ENCODE peak calls at places on chromosomes 16 and 17, in five cellular contexts. I, B, F, O and Y are unnamed samples.

GRCh38 chr16:11481987-11482386 is 104.7 kb downstream of the LITAF start:
- DNase-seq in I (no peak), B (peak), F (no peak), O (no peak), Y (no peak)

GRCh38 chr17:55601874-55602364 is 90.7 kb upstream of the SMIM36 start:
- DNase-seq in I (peak), B (peak), F (no peak), O (peak), Y (no peak)

GRCh38 chr17:79926308-79927135 is 87.3 kb upstream of the CBX4 start:
- DNase-seq in I (no peak), B (no peak), F (no peak), O (no peak), Y (no peak)

GRCh38 chr17:78674595-78675315 is 97.6 kb upstream of the DNAH17 start:
- DNase-seq in I (no peak), B (no peak), F (no peak), O (no peak), Y (no peak)

GRCh38 chr17:7626307-7626706 is 1.3 kb downstream of the SAT2 start:
- DNase-seq in I (no peak), B (no peak), F (no peak), O (no peak), Y (no peak)

GRCh38 chr16:87278191-87279093 is 38.8 kb downstream of the C16orf95 start:
- DNase-seq in I (peak), B (peak), F (peak), O (peak), Y (peak)

GRCh38 chr16:23676924-23677480 is 1.7 kb upstream of the PLK1 start:
- DNase-seq in I (no peak), B (no peak), F (no peak), O (no peak), Y (no peak)

GRCh38 chr17:71023631-71024030 is 854.3 kb downstream of the KCNJ2 start:
- DNase-seq in I (no peak), B (peak), F (no peak), O (no peak), Y (no peak)

GRCh38 chr17:81142301-81143199 is 22.8 kb upstream of the PVALEF start:
- DNase-seq in I (peak), B (peak), F (peak), O (peak), Y (no peak)

GRCh38 chr16:52721331-52721730 is 174.4 kb upstream of the TOX3 start:
- DNase-seq in I (no peak), B (no peak), F (no peak), O (no peak), Y (no peak)

GRCh38 chr17:65359016-65359415 is 202.4 kb downstream of the AXIN2 start:
- DNase-seq in I (peak), B (peak), F (no peak), O (peak), Y (no peak)

GRCh38 chr16:81061307-81061640 is 15.8 kb downstream of the C16orf46 start:
- DNase-seq in I (no peak), B (no peak), F (no peak), O (no peak), Y (no peak)

GRCh38 chr16:77290451-77291110 is 91.4 kb downstream of the SYCE1L start:
- DNase-seq in I (no peak), B (no peak), F (no peak), O (no peak), Y (no peak)

GRCh38 chr16:2009791-2010510 is at the start of gene ZNF598:
- DNase-seq in I (peak), B (peak), F (peak), O (peak), Y (no peak)

GRCh38 chr16:2713523-2713922 is 6.5 kb downstream of the PRSS27 start:
- DNase-seq in I (no peak), B (no peak), F (no peak), O (no peak), Y (no peak)

GRCh38 chr16:88195911-88196465 is 186.8 kb upstream of the ZNF469 start:
- DNase-seq in I (no peak), B (no peak), F (no peak), O (no peak), Y (no peak)

GRCh38 chr17:58052951-58053715 is 30.1 kb upstream of the DYNLL2 start:
- DNase-seq in I (peak), B (peak), F (no peak), O (no peak), Y (no peak)

GRCh38 chr17:17846003-17846402 is 9.2 kb upstream of the SREBF1 start:
- DNase-seq in I (no peak), B (no peak), F (no peak), O (no peak), Y (no peak)

GRCh38 chr17:45115871-45116270 is 16.4 kb downstream of the PLCD3 start:
- DNase-seq in I (no peak), B (no peak), F (no peak), O (no peak), Y (no peak)

GRCh38 chr17:29162082-29162908 is 17.9 kb downstream of the MYO18A start:
- DNase-seq in I (no peak), B (no peak), F (no peak), O (no peak), Y (no peak)

GRCh38 chr17:28777178-28777577 is 33.4 kb downstream of the TRAF4 start:
- DNase-seq in I (no peak), B (no peak), F (no peak), O (peak), Y (no peak)

GRCh38 chr17:50330151-50330753 is 15.7 kb upstream of the XYLT2 start:
- DNase-seq in I (no peak), B (no peak), F (no peak), O (no peak), Y (no peak)

GRCh38 chr16:9008335-9009260 is 44.9 kb upstream of the USP7 start:
- DNase-seq in I (peak), B (peak), F (peak), O (peak), Y (peak)

GRCh38 chr16:3881499-3881995 is 1.0 kb upstream of the CREBBP start:
- DNase-seq in I (peak), B (no peak), F (no peak), O (no peak), Y (peak)

GRCh38 chr17:68734202-68734825 is 133.1 kb upstream of the FAM20A start:
- DNase-seq in I (no peak), B (no peak), F (no peak), O (no peak), Y (no peak)

GRCh38 chr17:63317166-63317845 is 128.8 kb downstream of the CYB561 start:
- DNase-seq in I (no peak), B (no peak), F (no peak), O (no peak), Y (no peak)